ENCODE peak calls at places on chromosome 20, in nine cellular contexts. I, U, J, O, D, Z, G, C and S are unnamed samples.
A peak's percentile ranks its signal among the peaks of the same experiment; 100 is the strongest.

GRCh38 chr20:59564171-59564570 is 40.2 kb upstream of the PHACTR3 start:
- DNase-seq in Z (no peak), C (no peak), I (no peak), J (no peak), U (no peak), O (no peak), D (no peak), G (peak; percentile 3), S (no peak)

GRCh38 chr20:52490715-52491430 is 299.3 kb upstream of the ZFP64 start:
- DNase-seq in I (peak; percentile 84), O (peak; percentile 26), Z (no peak), C (peak; percentile 42), J (no peak), D (peak; percentile 98), G (no peak), U (no peak), S (no peak)

GRCh38 chr20:45290677-45291355 is 15.8 kb upstream of the RBPJL start:
- DNase-seq in I (peak; percentile 83), D (peak; percentile 66), Z (peak; percentile 53), J (peak; percentile 85), O (no peak), C (peak; percentile 71), G (peak; percentile 72), U (peak; percentile 84), S (peak; percentile 87)

GRCh38 chr20:45088247-45088646 is 12.7 kb downstream of the KCNS1 start:
- DNase-seq in Z (no peak), I (peak; percentile 96), G (no peak), C (no peak), U (no peak), D (peak; percentile 96), J (no peak), O (peak; percentile 84), S (no peak)

GRCh38 chr20:32877507-32877906 is 18.8 kb downstream of the EFCAB8 start:
- DNase-seq in G (no peak), O (no peak), U (no peak), D (peak; percentile 80), J (no peak), Z (no peak), I (no peak), C (no peak), S (no peak)

GRCh38 chr20:58883243-58883691 is 30.8 kb downstream of the GNAS start:
- DNase-seq in I (peak; percentile 21), C (no peak), D (no peak), J (peak; percentile 70), O (no peak), G (no peak), U (peak; percentile 67), Z (no peak), S (peak; percentile 44)

GRCh38 chr20:37411408-37412306 is 65.7 kb downstream of the SRC start:
- DNase-seq in Z (no peak), O (no peak), U (peak; percentile 56), C (no peak), J (no peak), I (peak; percentile 36), D (no peak), G (no peak), S (no peak)

GRCh38 chr20:46458891-46459750 is 52.7 kb upstream of the ELMO2 start:
- DNase-seq in G (no peak), C (no peak), Z (no peak), J (peak; percentile 54), O (no peak), D (no peak), U (peak; percentile 91), I (no peak), S (peak; percentile 93)

GRCh38 chr20:2164421-2164820 is 62.8 kb downstream of the STK35 start:
- DNase-seq in C (no peak), J (no peak), I (no peak), U (no peak), D (no peak), O (no peak), G (no peak), Z (no peak), S (no peak)

GRCh38 chr20:973785-974194 is 28.3 kb downstream of the RSPO4 start:
- DNase-seq in J (no peak), C (peak; percentile 60), G (peak; percentile 60), U (peak; percentile 52), O (peak; percentile 4), D (peak; percentile 10), Z (peak; percentile 66), I (peak; percentile 89), S (peak; percentile 66)

GRCh38 chr20:16378122-16378521 is 195.1 kb downstream of the KIF16B start:
- DNase-seq in D (no peak), U (no peak), C (no peak), Z (no peak), G (no peak), I (no peak), J (no peak), O (no peak), S (no peak)

GRCh38 chr20:5315807-5316187 is 957 bp downstream of the PROKR2 start:
- DNase-seq in G (no peak), D (no peak), U (peak; percentile 27), I (no peak), J (no peak), Z (no peak), O (no peak), C (no peak), S (no peak)

GRCh38 chr20:40741507-40742106 is 52.6 kb upstream of the MAFB start:
- DNase-seq in D (peak; percentile 34), I (peak; percentile 61), C (peak; percentile 56), G (peak; percentile 56), J (peak; percentile 9), O (no peak), Z (peak; percentile 88), U (peak; percentile 59), S (peak; percentile 76)

GRCh38 chr20:19986419-19986818 is 30.7 kb upstream of the NAA20 start:
- DNase-seq in I (peak; percentile 93), O (no peak), G (no peak), J (no peak), U (no peak), D (peak; percentile 85), C (peak; percentile 57), Z (no peak), S (no peak)

GRCh38 chr20:19802492-19803158 is 44.6 kb downstream of the RIN2 start:
- DNase-seq in G (no peak), C (peak; percentile 76), J (no peak), O (no peak), U (peak; percentile 24), I (peak; percentile 48), Z (no peak), D (peak; percentile 39), S (peak; percentile 47)

GRCh38 chr20:46699651-46700359 is 9.6 kb upstream of the SLC2A10 start:
- DNase-seq in D (peak; percentile 52), C (peak; percentile 35), J (no peak), G (peak; percentile 52), O (no peak), U (peak; percentile 50), Z (no peak), I (peak; percentile 71), S (no peak)

GRCh38 chr20:49697071-49697470 is 16.6 kb downstream of the B4GALT5 start:
- DNase-seq in J (no peak), D (no peak), Z (peak; percentile 56), O (no peak), C (no peak), I (no peak), G (no peak), U (no peak), S (no peak)
- H3K4me1 ChIP-seq in J (peaks cover 14% of the 10 kb centered on the region), D (peaks cover 14% of the 10 kb centered on the region), Z (peaks cover 88% of the 10 kb centered on the region), O (peaks cover 68% of the 10 kb centered on the region), C (peaks cover 98% of the 10 kb centered on the region), I (peaks cover 58% of the 10 kb centered on the region), G (peaks cover 30% of the 10 kb centered on the region), U (peaks cover 41% of the 10 kb centered on the region), S (peaks cover 24% of the 10 kb centered on the region)

GRCh38 chr20:23637282-23638221 is at the start of gene CST3:
- DNase-seq in G (peak; percentile 91), I (peak; percentile 93), D (peak; percentile 81), O (no peak), C (peak; percentile 91), J (peak; percentile 64), Z (no peak), U (peak; percentile 85), S (peak; percentile 91)
- H3K4me2 ChIP-seq in G (peak within 1 kb of the TSS; percentile 75), I (peak within 1 kb of the TSS; percentile 94), D (peak within 1 kb of the TSS; percentile 90), O (peak within 1 kb of the TSS; percentile 88), C (peak within 1 kb of the TSS; percentile 90), J (peak within 1 kb of the TSS; percentile 91), Z (no peak within 1 kb of the TSS), U (peak within 1 kb of the TSS; percentile 97), S (peak within 1 kb of the TSS; percentile 63)

GRCh38 chr20:53918010-53918311 is 152.4 kb downstream of the BCAS1 start:
- DNase-seq in J (no peak), O (no peak), I (no peak), G (no peak), D (no peak), C (no peak), U (no peak), Z (no peak), S (no peak)

GRCh38 chr20:53920647-53921245 is 149.6 kb downstream of the BCAS1 start:
- DNase-seq in U (no peak), G (no peak), O (no peak), Z (no peak), I (no peak), C (no peak), D (no peak), J (no peak), S (no peak)

GRCh38 chr20:53918949-53919361 is 151.4 kb downstream of the BCAS1 start:
- DNase-seq in J (no peak), O (no peak), Z (peak; percentile 76), C (no peak), G (peak; percentile 67), I (no peak), D (no peak), U (peak; percentile 80), S (peak; percentile 90)

GRCh38 chr20:53921443-53921973 is 148.9 kb downstream of the BCAS1 start:
- DNase-seq in I (no peak), O (no peak), D (no peak), C (no peak), J (no peak), G (no peak), U (no peak), Z (no peak), S (no peak)

DNA sequence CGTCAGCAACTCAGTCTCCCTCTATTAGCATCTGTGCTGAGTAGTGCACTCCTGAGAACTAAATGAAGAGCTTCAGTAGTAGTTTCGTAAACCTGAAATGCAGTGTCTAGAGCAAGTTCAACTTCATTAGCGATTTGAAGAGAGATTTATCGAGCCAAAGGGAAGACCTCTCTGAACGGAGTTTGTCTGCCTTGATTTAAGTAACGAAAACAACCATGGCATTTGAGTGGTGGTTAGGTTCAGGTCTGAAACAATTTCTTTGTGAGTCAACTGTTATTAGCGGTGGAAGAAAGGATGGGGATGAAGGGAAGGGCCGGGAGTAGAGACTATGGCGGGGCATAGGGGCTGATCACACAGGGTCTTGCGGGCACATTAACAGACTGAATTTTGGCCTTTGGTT is 150.5 kb downstream of the BCAS1 start:
- DNase-seq in D (no peak), C (no peak), O (no peak), J (no peak), Z (no peak), U (no peak), G (no peak), I (no peak), S (no peak)
- H3K4me1 ChIP-seq in D (peaks cover 23% of the 10 kb centered on the region), C (peaks cover 28% of the 10 kb centered on the region), O (peaks cover 34% of the 10 kb centered on the region), J (peaks cover 16% of the 10 kb centered on the region), Z (peaks cover 93% of the 10 kb centered on the region), U (peaks cover 38% of the 10 kb centered on the region), G (peaks cover 25% of the 10 kb centered on the region), I (peaks cover 45% of the 10 kb centered on the region), S (peaks cover 11% of the 10 kb centered on the region)

DNA sequence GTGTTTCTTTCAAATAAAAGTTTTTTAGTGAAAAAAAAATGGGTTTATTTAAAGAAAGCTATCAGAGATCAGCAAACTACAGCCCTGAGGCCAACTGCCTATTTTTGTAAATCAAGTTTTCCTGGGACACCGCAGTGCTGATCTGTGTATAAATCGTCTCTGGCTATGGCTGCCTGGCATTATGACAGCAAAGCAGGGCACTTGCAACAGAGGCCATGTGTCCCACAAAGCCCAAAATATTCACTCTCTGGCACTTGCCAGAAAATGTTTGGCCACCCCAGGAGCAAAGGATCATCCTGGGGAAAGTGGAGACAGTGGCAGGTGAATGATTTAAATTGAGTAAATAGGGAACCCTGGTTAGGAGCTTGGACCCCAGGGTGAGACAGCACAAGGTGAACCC is 291.6 kb downstream of the PREX1 start:
- DNase-seq in I (no peak), C (no peak), J (no peak), U (no peak), D (no peak), O (no peak), Z (no peak), G (no peak), S (no peak)
- H3K4me2 ChIP-seq in I (no peak overlapping the region), C (no peak overlapping the region), J (no peak overlapping the region), U (no peak overlapping the region), D (no peak overlapping the region), O (no peak overlapping the region), Z (no peak overlapping the region), G (no peak overlapping the region), S (no peak overlapping the region)